ENCODE peak calls at places on chromosome 17, in nine cellular contexts. J is prostate gland, L is tibial nerve, B is adrenal gland, F is uterus, V is Peyer's patch, I is sigmoid colon, M is H1, Z is esophagus muscularis mucosa. R is an unnamed sample.

GRCh38 chr17:38868968-38869646 is 751 bp upstream of the LASP1 start:
- DNase-seq in J (peak; percentile 85), L (peak; percentile 96), B (peak; percentile 90), F (peak; percentile 94), V (peak; percentile 94), I (peak; percentile 97), M (peak; percentile 54), Z (peak; percentile 99), R (peak; percentile 99)

GRCh38 chr17:79529661-79530081 is 81.2 kb downstream of the RBFOX3 start:
- DNase-seq in J (no peak), L (no peak), B (no peak), F (no peak), V (no peak), I (no peak), M (no peak), Z (no peak), R (no peak)

GRCh38 chr17:7238418-7239090 is 703 bp downstream of the PHF23 start:
- DNase-seq in J (no peak), L (no peak), B (peak; percentile 54), F (no peak), V (peak; percentile 65), I (peak; percentile 79), M (no peak), Z (no peak), R (no peak)

GRCh38 chr17:44775136-44775837 is 16.5 kb downstream of the ADAM11 start:
- DNase-seq in J (peak; percentile 97), L (no peak), B (peak; percentile 98), F (no peak), V (peak; percentile 99), I (peak; percentile 99), M (peak; percentile 99), Z (peak; percentile 98), R (peak; percentile 96)

GRCh38 chr17:42276609-42277341 is 584 bp upstream of the STAT5B start:
- DNase-seq in J (no peak), L (peak; percentile 71), B (peak; percentile 93), F (peak; percentile 79), V (peak; percentile 60), I (peak; percentile 92), M (no peak), Z (no peak), R (peak; percentile 56)

GRCh38 chr17:75853410-75853809 is 1.7 kb downstream of the WBP2 start:
- DNase-seq in J (no peak), L (no peak), B (peak; percentile 78), F (no peak), V (no peak), I (peak; percentile 70), M (no peak), Z (no peak), R (no peak)

GRCh38 chr17:73304971-73305786 is 6.6 kb downstream of the CDC42EP4 start:
- DNase-seq in J (no peak), L (no peak), B (peak; percentile 88), F (peak; percentile 63), V (peak; percentile 71), I (peak; percentile 84), M (no peak), Z (peak; percentile 95), R (no peak)

GRCh38 chr17:11744696-11745095 is 146.4 kb downstream of the DNAH9 start:
- DNase-seq in J (no peak), L (no peak), B (no peak), F (no peak), V (no peak), I (no peak), M (no peak), Z (no peak), R (no peak)

GRCh38 chr17:218711-219110 is 37.3 kb upstream of the DOC2B start:
- DNase-seq in J (no peak), L (no peak), B (no peak), F (no peak), V (no peak), I (peak; percentile 26), M (no peak), Z (no peak), R (no peak)

GRCh38 chr17:216625-217024 is 35.2 kb upstream of the DOC2B start:
- DNase-seq in J (no peak), L (no peak), B (no peak), F (no peak), V (no peak), I (peak; percentile 12), M (no peak), Z (no peak), R (no peak)

GRCh38 chr17:213286-214105 is 32.0 kb upstream of the DOC2B start:
- DNase-seq in J (no peak), L (no peak), B (no peak), F (no peak), V (no peak), I (peak; percentile 59), M (no peak), Z (no peak), R (no peak)

GRCh38 chr17:210402-210801 is 29.0 kb upstream of the DOC2B start:
- DNase-seq in J (no peak), L (no peak), B (no peak), F (no peak), V (no peak), I (peak; percentile 54), M (no peak), Z (no peak), R (no peak)

DNA sequence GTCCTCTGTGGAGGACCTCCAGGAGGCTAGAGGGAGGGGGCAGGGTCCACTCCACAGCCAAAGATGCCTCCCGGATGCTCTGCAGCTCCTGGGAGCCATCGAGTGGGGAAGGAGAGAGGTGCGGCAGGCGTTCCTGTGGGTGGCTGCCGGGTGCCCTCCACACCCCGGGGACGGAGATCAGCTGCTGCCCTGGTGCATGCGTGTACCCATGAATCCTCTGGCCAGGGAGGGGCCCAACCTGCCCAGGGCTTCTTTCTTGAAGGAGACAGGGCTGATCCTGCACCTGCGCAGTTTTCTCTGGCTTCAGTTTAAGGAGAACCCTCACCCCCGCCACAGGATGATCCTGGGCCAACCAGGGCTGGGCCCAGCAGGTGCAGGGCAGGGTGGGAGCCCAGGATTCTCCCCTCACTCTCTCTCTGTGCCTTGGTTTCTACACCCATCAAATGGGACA is 33.5 kb upstream of the DOC2B start:
- DNase-seq in J (no peak), L (no peak), B (no peak), F (no peak), V (no peak), I (peak; percentile 56), M (no peak), Z (no peak), R (no peak)
- H3K4me3 ChIP-seq in J (no peak overlapping the region), L (no peak overlapping the region), B (no peak overlapping the region), F (no peak overlapping the region), V (peak overlapping the region; percentile 40), I (peak overlapping the region; percentile 33), M (peak overlapping the region; percentile 65), Z (no peak overlapping the region), R (no peak overlapping the region)

GRCh38 chr17:68790481-68790880 is 164.7 kb downstream of the ABCA8 start:
- DNase-seq in J (no peak), L (no peak), B (no peak), F (peak; percentile 33), V (no peak), I (no peak), M (no peak), Z (no peak), R (no peak)

GRCh38 chr17:68790931-68791330 is 164.3 kb downstream of the ABCA8 start:
- DNase-seq in J (no peak), L (peak; percentile 39), B (no peak), F (peak; percentile 33), V (no peak), I (no peak), M (no peak), Z (no peak), R (no peak)

GRCh38 chr17:68792873-68793272 is 162.3 kb downstream of the ABCA8 start:
- DNase-seq in J (no peak), L (no peak), B (no peak), F (no peak), V (no peak), I (no peak), M (no peak), Z (no peak), R (no peak)

GRCh38 chr17:68792042-68792685 is 163.0 kb downstream of the ABCA8 start:
- DNase-seq in J (no peak), L (no peak), B (no peak), F (no peak), V (no peak), I (no peak), M (no peak), Z (no peak), R (no peak)

GRCh38 chr17:68794636-68795503 is 160.3 kb downstream of the ABCA8 start:
- DNase-seq in J (no peak), L (peak; percentile 50), B (no peak), F (no peak), V (no peak), I (no peak), M (no peak), Z (no peak), R (no peak)
- TF ChIP-seq CTCF in J (no peak), L (peak; percentile 59), B (peak; percentile 38), F (peak; percentile 26), V (peak; percentile 24), I (no peak), M (no peak), Z (no peak), R (no peak)

DNA sequence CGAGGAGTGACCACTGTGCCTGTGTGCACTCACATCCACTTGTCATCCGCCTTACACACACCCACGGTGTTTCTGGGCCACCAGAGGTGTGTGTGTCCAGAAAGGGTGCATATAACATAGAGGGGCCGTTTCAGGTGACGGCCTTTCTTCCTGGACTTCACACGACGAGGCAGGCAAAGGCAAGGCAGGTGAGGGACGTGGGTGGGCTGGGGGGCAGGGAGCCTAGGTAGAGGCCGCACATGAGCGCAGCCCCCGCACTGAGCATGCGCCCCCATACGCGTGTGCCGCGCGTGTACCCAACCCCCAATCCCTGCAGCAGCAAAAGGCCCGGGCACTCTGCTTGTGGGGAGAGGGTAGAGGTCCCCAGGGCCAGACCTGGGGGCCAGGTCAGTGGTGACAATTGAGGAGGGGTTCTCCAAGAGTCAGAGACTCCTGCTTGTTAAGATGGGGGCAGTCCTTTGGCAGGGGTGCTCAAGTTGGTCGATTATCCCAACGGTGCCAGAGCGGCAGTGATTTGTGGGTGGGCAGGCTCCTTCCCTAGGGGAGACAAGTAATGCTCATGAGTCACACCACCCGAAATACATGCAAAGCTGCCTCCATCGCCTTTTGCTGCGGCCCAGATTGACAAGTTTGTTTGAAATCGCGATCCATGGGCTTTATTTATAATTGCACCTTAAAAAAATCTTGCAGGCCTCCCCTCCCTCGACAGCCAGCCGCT is 972 bp upstream of the GIT1 start:
- DNase-seq in J (no peak), L (no peak), B (no peak), F (peak; percentile 54), V (no peak), I (peak; percentile 75), M (no peak), Z (no peak), R (peak; percentile 17)
- TF ChIP-seq POLR2A in J (no peak), L (no peak), B (no peak), F (no peak), V (no peak), I (no peak), M (no peak), Z (no peak), R (no peak)

GRCh38 chr17:35448899-35449227 is 297 bp upstream of the SLFN13 start:
- DNase-seq in J (no peak), L (no peak), B (no peak), F (no peak), V (no peak), I (no peak), M (no peak), Z (no peak), R (no peak)

GRCh38 chr17:35448214-35448898 is at the start of gene SLFN13:
- DNase-seq in J (peak; percentile 73), L (peak; percentile 39), B (peak; percentile 61), F (peak; percentile 72), V (peak; percentile 71), I (peak; percentile 90), M (peak; percentile 73), Z (no peak), R (peak; percentile 60)

GRCh38 chr17:35449371-35449931 is 885 bp upstream of the SLFN13 start:
- DNase-seq in J (no peak), L (no peak), B (no peak), F (peak; percentile 31), V (no peak), I (peak; percentile 80), M (no peak), Z (no peak), R (no peak)

GRCh38 chr17:35447494-35447893 is 1.1 kb downstream of the SLFN13 start:
- DNase-seq in J (no peak), L (no peak), B (no peak), F (no peak), V (no peak), I (no peak), M (no peak), Z (no peak), R (no peak)
- H3K4me3 ChIP-seq in J (no peak overlapping the region), L (peak overlapping the region; percentile 44), B (no peak overlapping the region), F (no peak overlapping the region), V (peak overlapping the region; percentile 62), I (peak overlapping the region; percentile 60), M (peak overlapping the region; percentile 64), Z (peak overlapping the region; percentile 56), R (no peak overlapping the region)